ENCODE peak calls at places on chromosomes 12 and 14, in seven cellular contexts. M, S, A, P, F, C and Z are unnamed samples. For H3K4me1, the result is how much of the 10 kb centered on the place peaks cover.

GRCh38 chr14:101217972-101218371 is 314.4 kb upstream of the RTL1 start:
- DNase-seq in P (no peak), F (peak), M (no peak), A (no peak), S (no peak), C (no peak), Z (no peak)

GRCh38 chr12:124195226-124195938 is 99.5 kb upstream of the RFLNA start:
- DNase-seq in A (no peak), F (no peak), P (no peak), C (no peak), S (no peak), M (no peak), Z (no peak)

GRCh38 chr14:68682166-68683103 is 110.4 kb downstream of the ZFP36L1 start:
- DNase-seq in M (peak), F (no peak), A (peak), P (no peak), C (peak), S (no peak), Z (peak)

GRCh38 chr12:103560604-103561101 is 26.4 kb upstream of the STAB2 start:
- DNase-seq in C (no peak), P (no peak), A (no peak), F (no peak), M (peak), S (no peak), Z (no peak)

GRCh38 chr14:69266572-69267345 is 6.8 kb downstream of the GALNT16 start:
- DNase-seq in S (no peak), A (no peak), P (no peak), F (no peak), C (no peak), M (no peak), Z (no peak)

GRCh38 chr14:78310263-78310662 is 140.1 kb downstream of the NRXN3 start:
- DNase-seq in M (no peak), F (no peak), S (no peak), A (no peak), P (no peak), C (no peak), Z (no peak)

GRCh38 chr12:55629058-55629841 is 7.4 kb upstream of the OR10P1 start:
- DNase-seq in C (no peak), S (no peak), F (no peak), P (no peak), A (no peak), M (no peak), Z (no peak)

GRCh38 chr14:71523630-71524320 is 408.5 kb upstream of the RGS6 start:
- DNase-seq in F (no peak), S (no peak), C (no peak), A (no peak), P (no peak), M (no peak), Z (no peak)

GRCh38 chr12:87847147-87847546 is 182.1 kb downstream of the C12orf50 start:
- DNase-seq in F (no peak), M (no peak), C (no peak), P (peak), A (no peak), S (no peak), Z (no peak)

GRCh38 chr14:99481745-99482099 is 513 bp downstream of the CCNK start:
- DNase-seq in M (peak), A (no peak), P (no peak), F (no peak), S (no peak), C (no peak), Z (peak)

GRCh38 chr12:2984698-2985097 is 25.5 kb downstream of the TEAD4 start:
- DNase-seq in C (no peak), F (no peak), A (no peak), M (no peak), P (no peak), S (no peak), Z (no peak)

GRCh38 chr12:69240625-69240984 is 1.2 kb downstream of the CPSF6 start:
- DNase-seq in S (no peak), P (peak), C (no peak), F (no peak), A (peak), M (peak), Z (peak)

GRCh38 chr12:39763071-39763893 is 143.7 kb upstream of the ABCD2 start:
- DNase-seq in S (no peak), A (no peak), C (no peak), F (no peak), P (no peak), M (no peak), Z (no peak)

GRCh38 chr12:3200032-3200617 is 122.9 kb downstream of the TSPAN9 start:
- DNase-seq in S (no peak), A (no peak), P (peak), F (peak), C (no peak), M (peak), Z (no peak)

GRCh38 chr14:55731881-55732498 is 152.0 kb downstream of the KTN1 start:
- DNase-seq in F (no peak), C (no peak), A (peak), M (no peak), P (peak), S (no peak), Z (peak)

GRCh38 chr12:112906712-112907414 is at the start of gene OAS1:
- DNase-seq in C (no peak), M (peak), F (no peak), A (no peak), S (no peak), P (no peak), Z (peak)

GRCh38 chr12:13347241-13348043 is 150.9 kb downstream of the EMP1 start:
- DNase-seq in C (no peak), F (no peak), A (no peak), P (no peak), S (no peak), M (peak), Z (no peak)

GRCh38 chr12:34600592-34601462 is 578.5 kb downstream of the ALG10 start:
- DNase-seq in A (no peak), S (peak), F (peak), M (no peak), P (no peak), C (no peak), Z (no peak)

GRCh38 chr14:56112781-56113180 is 5.4 kb upstream of the PELI2 start:
- DNase-seq in A (no peak), S (no peak), C (no peak), F (no peak), M (no peak), P (no peak), Z (no peak)

GRCh38 chr12:14664434-14665023 is 31.9 kb downstream of the GUCY2C start:
- DNase-seq in F (no peak), P (no peak), M (peak), S (peak), A (peak), C (no peak), Z (peak)

GRCh38 chr12:78703820-78704525 is 160.6 kb upstream of the SYT1 start:
- DNase-seq in M (peak), S (no peak), A (no peak), P (no peak), F (no peak), C (no peak), Z (no peak)

GRCh38 chr12:2765608-2766007 is 29.2 kb upstream of the FKBP4 start:
- DNase-seq in P (no peak), M (no peak), C (no peak), S (no peak), F (no peak), A (no peak), Z (no peak)

GRCh38 chr12:104190151-104190550 is 25.4 kb upstream of the TXNRD1 start:
- DNase-seq in A (no peak), S (no peak), F (no peak), P (no peak), C (no peak), M (peak), Z (no peak)

GRCh38 chr14:33914676-33915516 is 36.0 kb downstream of the EGLN3 start:
- DNase-seq in A (no peak), C (no peak), P (peak), F (no peak), M (peak), S (peak), Z (no peak)

GRCh38 chr14:53533384-53533975 is 380.4 kb upstream of the DDHD1 start:
- DNase-seq in S (no peak), M (no peak), P (no peak), F (no peak), C (no peak), A (no peak), Z (no peak)

GRCh38 chr12:127810026-127810425 is 456.9 kb upstream of the TMEM132C start:
- DNase-seq in C (no peak), F (no peak), A (no peak), P (no peak), M (peak), S (no peak), Z (no peak)

GRCh38 chr12:52121848-52122838 is 42.6 kb downstream of the SMIM41 start:
- DNase-seq in M (peak), S (peak), A (peak), F (peak), P (peak), C (no peak), Z (peak)
- H3K4me1 ChIP-seq in M (under half), S (under half), A (under half), F (under half), P (under half), C (under half), Z (half or more)

GRCh38 chr12:110688446-110689001 is 391 bp downstream of the HVCN1 start:
- DNase-seq in F (peak), P (no peak), M (peak), S (no peak), A (no peak), C (no peak), Z (no peak)
- H3K27ac ChIP-seq in F (no peak), P (no peak), M (no peak), S (no peak), A (no peak), C (no peak), Z (no peak)

DNA sequence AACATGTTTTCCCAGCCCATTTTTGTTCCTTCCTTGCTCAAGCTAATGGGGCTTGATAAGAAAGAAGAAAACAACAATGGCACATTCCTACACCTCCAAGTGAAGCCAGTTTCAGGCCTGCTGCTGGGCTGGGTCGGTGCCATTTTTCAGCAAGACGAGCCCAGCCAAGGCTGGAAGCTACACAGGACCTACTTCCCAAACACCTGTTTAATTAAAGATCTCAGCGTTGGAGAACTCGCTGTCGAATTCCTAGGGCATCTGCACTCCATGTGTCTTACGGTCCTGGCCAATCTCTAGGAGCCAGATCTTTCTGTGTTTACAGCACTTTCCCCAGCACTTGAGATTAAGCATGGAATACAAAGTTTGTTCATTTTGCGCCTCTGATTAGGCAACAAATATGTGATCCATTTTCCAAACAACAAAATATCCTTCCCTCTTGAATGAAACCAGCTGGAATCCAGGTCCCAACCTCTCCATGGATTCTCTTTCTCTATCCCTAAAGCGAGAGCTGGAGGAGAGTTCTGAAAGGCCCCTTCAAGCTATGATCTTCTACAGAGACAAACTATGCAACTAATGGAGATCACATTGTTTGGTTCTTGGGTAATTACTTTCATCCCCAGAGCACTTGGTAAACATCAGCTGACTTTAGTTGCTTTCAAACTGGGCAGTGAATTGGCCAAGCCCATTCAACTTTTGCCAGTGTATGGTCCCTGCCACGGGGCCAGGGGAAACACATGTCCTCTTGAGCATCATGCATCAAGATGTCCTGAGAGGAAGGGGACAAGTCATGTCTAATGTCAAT is 34.3 kb upstream of the TC2N start:
- DNase-seq in M (no peak), S (no peak), C (no peak), P (no peak), F (peak), A (no peak), Z (no peak)
- TF ChIP-seq CTCF in M (no peak), S (no peak), C (no peak), P (no peak), F (no peak), A (no peak), Z (no peak)

DNA sequence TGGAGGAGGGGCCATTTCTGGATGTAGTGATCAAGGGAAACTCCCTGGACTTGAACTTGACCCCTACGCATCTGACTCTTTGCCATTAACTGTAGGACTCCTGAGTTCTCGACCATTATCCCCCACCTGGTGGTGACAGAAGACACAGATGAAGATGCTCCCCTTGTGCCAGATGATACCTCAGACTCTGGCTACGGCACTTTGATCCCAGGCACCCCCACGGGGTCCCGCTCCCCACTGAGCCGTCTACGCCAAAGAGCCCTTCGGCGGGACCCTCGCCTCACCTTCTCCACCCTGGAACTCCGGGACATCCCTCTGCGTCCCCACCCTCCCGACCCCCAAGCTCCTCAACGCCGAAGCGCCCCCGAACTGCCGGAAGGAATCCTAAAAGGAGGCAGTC is 14.7 kb downstream of the TNFRSF1A start:
- DNase-seq in M (no peak), C (no peak), A (no peak), S (no peak), F (no peak), P (no peak), Z (no peak)
- H3K4me1 ChIP-seq in M (under half), C (half or more), A (half or more), S (under half), F (half or more), P (under half), Z (under half)

GRCh38 chr12:49055092-49055491 is 5.5 kb downstream of the KMT2D start:
- DNase-seq in F (no peak), S (no peak), M (no peak), P (no peak), A (no peak), C (no peak), Z (no peak)
- H3K27ac ChIP-seq in F (peak), S (no peak), M (no peak), P (no peak), A (no peak), C (no peak), Z (no peak)